ENCODE peak calls at places on chromosomes 7 and 10, in seven cellular contexts. Y is Panc1, O is sigmoid colon, A is lung, R is left ventricle myocardium inferior, J is body of pancreas, V is dorsolateral prefrontal cortex. T is an unnamed sample.

GRCh38 chr10:125332548-125333208 is 172.3 kb upstream of the CTBP2 start:
- DNase-seq in Y (no peak), O (no peak), A (no peak), R (no peak), J (no peak), V (no peak), T (no peak)

GRCh38 chr7:50565559-50565916 is 333 bp upstream of the DDC start:
- DNase-seq in Y (no peak), O (no peak), A (no peak), R (no peak), J (no peak), V (no peak), T (no peak)

GRCh38 chr7:32658034-32658944 is 163.0 kb downstream of the AVL9 start:
- DNase-seq in Y (peak), O (no peak), A (no peak), R (no peak), J (no peak), V (no peak), T (no peak)

GRCh38 chr10:80277567-80278250 is 11.7 kb downstream of the MAT1A start:
- DNase-seq in Y (no peak), O (no peak), A (no peak), R (no peak), J (peak), V (peak), T (no peak)

GRCh38 chr10:27252267-27253000 is 11.8 kb upstream of the ACBD5 start:
- DNase-seq in Y (no peak), O (no peak), A (peak), R (peak), J (peak), V (no peak), T (peak)

GRCh38 chr7:96701258-96701657 is 8.4 kb downstream of the SEM1 start:
- DNase-seq in Y (no peak), O (no peak), A (no peak), R (no peak), J (no peak), V (no peak), T (no peak)

GRCh38 chr10:132944510-132944909 is 2.1 kb upstream of the CFAP46 start:
- DNase-seq in Y (no peak), O (no peak), A (no peak), R (no peak), J (no peak), V (no peak), T (no peak)

GRCh38 chr7:148987751-148988512 is 40.4 kb downstream of the PDIA4 start:
- DNase-seq in Y (no peak), O (no peak), A (no peak), R (no peak), J (peak), V (no peak), T (no peak)

GRCh38 chr10:84706875-84707274 is 378.5 kb downstream of the CCSER2 start:
- DNase-seq in Y (no peak), O (peak), A (no peak), R (no peak), J (no peak), V (no peak), T (no peak)

GRCh38 chr10:91043173-91043910 is 122.5 kb upstream of the ANKRD1 start:
- DNase-seq in Y (no peak), O (no peak), A (no peak), R (no peak), J (no peak), V (no peak), T (no peak)

GRCh38 chr7:116709336-116709735 is 37.3 kb downstream of the MET start:
- DNase-seq in Y (no peak), O (no peak), A (no peak), R (no peak), J (no peak), V (no peak), T (no peak)

GRCh38 chr7:151964951-151965350 is 8.7 kb downstream of the GALNTL5 start:
- DNase-seq in Y (no peak), O (no peak), A (no peak), R (no peak), J (no peak), V (no peak), T (no peak)

GRCh38 chr10:29659770-29660097 is 25.0 kb upstream of the SVIL start:
- DNase-seq in Y (no peak), O (no peak), A (no peak), R (no peak), J (no peak), V (no peak), T (no peak)

GRCh38 chr7:2045559-2046405 is 187.0 kb downstream of the MAD1L1 start:
- DNase-seq in Y (no peak), O (peak), A (no peak), R (peak), J (no peak), V (no peak), T (no peak)

GRCh38 chr7:44224951-44225565 is 24.3 kb downstream of the YKT6 start:
- DNase-seq in Y (no peak), O (no peak), A (no peak), R (no peak), J (no peak), V (no peak), T (no peak)

GRCh38 chr10:44323838-44324237 is 61.1 kb downstream of the CXCL12 start:
- DNase-seq in Y (no peak), O (no peak), A (peak), R (no peak), J (no peak), V (no peak), T (no peak)

GRCh38 chr10:123408660-123409059 is 254.5 kb downstream of the BUB3 start:
- DNase-seq in Y (no peak), O (no peak), A (no peak), R (no peak), J (no peak), V (no peak), T (no peak)

GRCh38 chr7:155213955-155214327 is 83.7 kb upstream of the INSIG1 start:
- DNase-seq in Y (no peak), O (no peak), A (no peak), R (no peak), J (no peak), V (no peak), T (peak)

GRCh38 chr10:8908013-8908412 is 853.5 kb downstream of the GATA3 start:
- DNase-seq in Y (no peak), O (no peak), A (no peak), R (no peak), J (no peak), V (no peak), T (no peak)

GRCh38 chr10:122499491-122499941 is 38.2 kb downstream of the HTRA1 start:
- DNase-seq in Y (no peak), O (peak), A (no peak), R (peak), J (no peak), V (no peak), T (no peak)

GRCh38 chr10:100186813-100187212 is 984 bp upstream of the ERLIN1 start:
- DNase-seq in Y (no peak), O (peak), A (no peak), R (no peak), J (peak), V (no peak), T (no peak)

GRCh38 chr7:140060788-140061606 is 1.8 kb downstream of the PARP12 start:
- DNase-seq in Y (no peak), O (peak), A (peak), R (peak), J (peak), V (no peak), T (no peak)

GRCh38 chr10:103470755-103471653 is 8.0 kb downstream of the CALHM3 start:
- DNase-seq in Y (no peak), O (no peak), A (peak), R (no peak), J (peak), V (no peak), T (no peak)

GRCh38 chr7:21898265-21898930 is 47.3 kb downstream of the CDCA7L start:
- DNase-seq in Y (no peak), O (no peak), A (no peak), R (no peak), J (no peak), V (no peak), T (no peak)

GRCh38 chr7:21902240-21902639 is 43.5 kb downstream of the CDCA7L start:
- DNase-seq in Y (no peak), O (no peak), A (no peak), R (no peak), J (no peak), V (no peak), T (no peak)

GRCh38 chr7:21908746-21909145 is 37.0 kb downstream of the CDCA7L start:
- DNase-seq in Y (no peak), O (no peak), A (no peak), R (no peak), J (no peak), V (no peak), T (no peak)

GRCh38 chr7:21903074-21903786 is 42.5 kb downstream of the CDCA7L start:
- DNase-seq in Y (no peak), O (no peak), A (no peak), R (no peak), J (no peak), V (no peak), T (no peak)
- H3K27ac ChIP-seq in Y (no peak), O (no peak), A (no peak), R (peak), J (no peak), V (no peak), T (no peak)

DNA sequence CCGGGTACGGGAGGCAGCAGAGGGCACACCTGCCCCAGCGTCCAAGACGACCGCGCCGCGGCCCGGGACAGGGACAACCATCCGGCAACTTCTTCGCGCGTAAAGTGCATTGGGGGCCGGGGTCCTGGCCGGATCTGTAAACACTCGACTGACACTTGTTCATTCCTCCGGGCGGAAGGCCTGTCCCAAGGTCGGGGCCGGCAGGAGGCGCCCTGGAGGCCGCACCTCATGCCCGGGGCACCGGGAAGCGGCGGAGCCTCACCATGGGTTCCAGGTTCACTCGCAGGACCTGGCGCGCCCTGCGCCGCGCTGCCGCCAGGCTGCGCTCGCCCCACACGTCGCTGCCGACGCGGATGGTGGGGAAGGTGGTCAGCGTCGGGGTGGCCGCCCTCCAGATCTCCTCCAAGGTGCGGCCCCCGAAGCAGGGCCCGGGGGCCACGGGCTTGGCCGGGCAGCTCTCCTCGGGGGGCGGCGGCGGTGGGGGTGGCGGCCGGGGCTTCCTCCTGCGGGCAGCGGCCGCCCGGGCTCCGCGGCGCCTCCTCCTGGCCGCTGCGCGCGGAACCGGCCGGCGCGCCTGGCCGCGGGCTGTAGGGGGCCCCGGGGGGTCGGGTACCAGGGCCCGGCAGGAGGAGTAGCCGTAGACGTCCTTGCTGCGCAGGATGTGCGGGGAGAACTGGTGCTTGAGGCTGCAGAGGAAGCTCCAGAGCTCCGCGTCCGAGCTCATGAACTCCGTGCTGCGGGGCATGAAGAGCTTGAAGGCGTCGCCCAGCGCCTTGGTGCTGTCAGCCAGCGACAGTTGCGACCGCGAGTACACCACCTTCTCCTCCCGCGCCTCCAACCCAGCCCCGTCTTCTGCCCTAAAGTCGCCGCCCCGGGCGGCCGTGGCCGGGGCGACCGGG is 746 bp downstream of the CCDC71L start:
- DNase-seq in Y (peak), O (peak), A (peak), R (peak), J (peak), V (peak), T (peak)
- H3K4me3 ChIP-seq in Y (peak), O (peak), A (peak), R (peak), J (peak), V (peak), T (peak)

GRCh38 chr10:109899578-109900355 is 23.5 kb downstream of the XPNPEP1 start:
- DNase-seq in Y (no peak), O (peak), A (no peak), R (no peak), J (no peak), V (no peak), T (no peak)
- H3K27ac ChIP-seq in Y (no peak), O (peak), A (peak), R (peak), J (no peak), V (peak), T (peak)

DNA sequence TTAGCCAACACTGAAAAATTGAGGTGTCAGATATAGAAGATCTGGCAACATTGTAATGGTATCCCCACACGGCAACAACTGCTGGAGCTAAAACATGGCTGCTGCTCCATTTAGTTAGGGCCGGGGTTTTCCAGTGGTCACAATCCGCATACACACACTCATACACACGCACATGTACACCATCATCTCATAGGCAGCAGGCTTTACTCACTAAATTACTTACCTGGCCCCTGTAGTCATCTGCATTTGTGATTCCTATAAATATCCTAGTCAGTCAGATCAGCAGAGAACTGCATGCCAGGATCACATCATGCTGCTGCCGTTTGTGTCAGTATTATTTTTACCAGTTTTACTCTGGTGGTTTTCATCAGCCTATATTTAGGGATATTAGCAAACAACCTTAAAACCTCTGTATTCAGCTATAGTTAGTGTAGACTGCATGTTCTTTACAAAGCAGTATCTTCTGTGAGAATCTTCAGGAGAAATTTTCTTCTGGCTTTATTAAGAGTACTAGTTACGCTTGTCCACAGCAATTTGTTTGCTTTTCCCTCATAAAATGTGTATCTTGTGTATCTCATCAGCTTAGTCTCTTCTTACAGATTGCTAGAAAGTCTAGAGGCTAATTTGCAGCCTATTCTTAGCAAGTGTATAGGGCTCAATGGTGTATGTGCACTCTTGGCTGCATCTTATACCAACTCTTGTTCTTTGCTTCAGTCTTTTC is 38.3 kb upstream of the PTPN12 start:
- DNase-seq in Y (no peak), O (no peak), A (no peak), R (no peak), J (no peak), V (no peak), T (no peak)
- H3K4me3 ChIP-seq in Y (no peak), O (no peak), A (no peak), R (no peak), J (no peak), V (no peak), T (no peak)

GRCh38 chr10:88408111-88408510 is 175.0 kb downstream of the RNLS start:
- DNase-seq in Y (no peak), O (no peak), A (no peak), R (no peak), J (no peak), V (no peak), T (no peak)

GRCh38 chr10:88399240-88399639 is 183.9 kb downstream of the RNLS start:
- DNase-seq in Y (no peak), O (no peak), A (no peak), R (no peak), J (no peak), V (no peak), T (no peak)

GRCh38 chr10:88409236-88409635 is 173.9 kb downstream of the RNLS start:
- DNase-seq in Y (no peak), O (no peak), A (no peak), R (no peak), J (no peak), V (no peak), T (no peak)

GRCh38 chr10:88401671-88402347 is 181.3 kb downstream of the RNLS start:
- DNase-seq in Y (no peak), O (no peak), A (no peak), R (no peak), J (no peak), V (no peak), T (no peak)

DNA sequence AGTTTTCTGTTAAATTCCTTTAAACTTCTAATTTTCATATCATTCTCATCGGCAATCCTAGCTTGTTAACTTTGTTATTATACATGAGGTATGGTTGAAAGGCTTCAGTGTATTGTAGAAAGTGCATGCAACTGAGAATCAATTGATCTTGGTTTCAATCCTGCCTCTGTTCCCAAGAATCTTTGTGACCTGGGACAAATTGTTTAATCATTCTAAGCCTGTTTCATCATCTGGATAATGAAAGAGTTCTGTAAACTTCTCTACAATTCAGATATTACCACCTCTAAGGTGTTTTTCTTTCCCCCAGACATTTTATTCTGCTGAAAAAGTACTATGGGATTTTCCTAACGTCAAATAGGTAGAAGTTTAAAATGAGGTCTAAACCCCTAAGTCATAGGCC is 179.0 kb downstream of the RNLS start:
- DNase-seq in Y (no peak), O (no peak), A (no peak), R (no peak), J (no peak), V (no peak), T (no peak)
- H3K27ac ChIP-seq in Y (no peak), O (no peak), A (no peak), R (no peak), J (no peak), V (no peak), T (no peak)

GRCh38 chr7:351681-352480 is 61.9 kb downstream of the FOXL3 start:
- DNase-seq in Y (no peak), O (no peak), A (no peak), R (no peak), J (no peak), V (no peak), T (no peak)

GRCh38 chr7:348962-349755 is 59.2 kb downstream of the FOXL3 start:
- DNase-seq in Y (no peak), O (no peak), A (no peak), R (no peak), J (peak), V (no peak), T (no peak)

GRCh38 chr7:348480-348844 is 58.5 kb downstream of the FOXL3 start:
- DNase-seq in Y (no peak), O (no peak), A (no peak), R (no peak), J (no peak), V (no peak), T (no peak)

GRCh38 chr7:353746-354325 is 63.9 kb downstream of the FOXL3 start:
- DNase-seq in Y (no peak), O (no peak), A (no peak), R (peak), J (no peak), V (no peak), T (no peak)

GRCh38 chr7:351256-351655 is 61.3 kb downstream of the FOXL3 start:
- DNase-seq in Y (no peak), O (no peak), A (no peak), R (no peak), J (no peak), V (no peak), T (no peak)
- H3K4me3 ChIP-seq in Y (no peak), O (no peak), A (no peak), R (no peak), J (no peak), V (no peak), T (no peak)

DNA sequence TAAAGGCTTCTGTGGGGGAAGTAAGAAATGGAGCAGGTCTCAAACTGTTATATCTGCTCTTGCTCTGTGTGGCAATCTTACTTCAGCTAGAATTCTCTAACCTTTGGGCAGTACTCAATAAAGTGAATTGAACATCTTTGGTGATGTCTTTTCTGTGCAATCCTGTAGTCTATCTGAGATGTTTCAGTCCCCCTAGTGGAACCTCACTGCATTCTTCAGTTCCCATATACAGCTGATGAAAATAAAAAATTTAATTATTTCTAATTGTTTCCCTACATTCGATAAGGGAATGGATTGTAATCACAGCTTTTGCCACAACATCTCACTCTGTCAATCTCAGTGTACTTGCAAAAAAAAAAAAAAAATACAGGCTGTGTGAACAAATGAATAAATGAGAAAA is 522.6 kb downstream of the DNAJB9 start:
- DNase-seq in Y (no peak), O (no peak), A (no peak), R (no peak), J (no peak), V (no peak), T (no peak)
- H3K27ac ChIP-seq in Y (no peak), O (no peak), A (no peak), R (no peak), J (no peak), V (no peak), T (no peak)

GRCh38 chr7:30682131-30683083 is at the start of gene CRHR2:
- DNase-seq in Y (no peak), O (no peak), A (no peak), R (peak), J (peak), V (peak), T (no peak)
- H3K4me3 ChIP-seq in Y (no peak), O (peak), A (peak), R (peak), J (no peak), V (peak), T (peak)

T was measured in breast epithelium.